ENCODE peak calls at places on chromosome 21, in seven cellular contexts. M, Z, U, J, R, B and D are unnamed samples.

GRCh38 chr21:38297193-38297592 is 40.4 kb downstream of the KCNJ15 start:
- DNase-seq in M (no peak), Z (no peak), U (no peak), J (no peak), R (peak), B (no peak), D (no peak)

GRCh38 chr21:28385845-28386244 is 606.8 kb downstream of the LTN1 start:
- DNase-seq in M (no peak), Z (no peak), U (no peak), J (no peak), R (no peak), B (no peak), D (no peak)

GRCh38 chr21:45373991-45374816 is 30.8 kb upstream of the COL18A1 start:
- DNase-seq in M (no peak), Z (no peak), U (no peak), J (no peak), R (no peak), B (no peak), D (peak)

GRCh38 chr21:32958288-32958992 is 67.3 kb upstream of the OLIG2 start:
- DNase-seq in M (peak), Z (no peak), U (no peak), J (no peak), R (no peak), B (no peak), D (no peak)

GRCh38 chr21:19256934-19257660 is 853.5 kb upstream of the TMPRSS15 start:
- DNase-seq in M (peak), Z (no peak), U (no peak), J (no peak), R (no peak), B (no peak), D (no peak)

GRCh38 chr21:45555557-45556301 is 13.5 kb upstream of the SLC19A1 start:
- DNase-seq in M (peak), Z (peak), U (peak), J (peak), R (peak), B (peak), D (peak)

GRCh38 chr21:28832013-28832714 is 160.5 kb downstream of the LTN1 start:
- DNase-seq in M (no peak), Z (no peak), U (no peak), J (no peak), R (no peak), B (peak), D (no peak)

GRCh38 chr21:45363921-45364463 is 41.0 kb upstream of the COL18A1 start:
- DNase-seq in M (no peak), Z (peak), U (peak), J (peak), R (peak), B (peak), D (no peak)

GRCh38 chr21:46005481-46005881 is 23.9 kb downstream of the COL6A1 start:
- DNase-seq in M (no peak), Z (peak), U (no peak), J (peak), R (peak), B (no peak), D (peak)

GRCh38 chr21:16794944-16795343 is 717.9 kb upstream of the CXADR start:
- DNase-seq in M (no peak), Z (no peak), U (no peak), J (no peak), R (no peak), B (peak), D (no peak)

GRCh38 chr21:45459171-45460010 is 54.4 kb downstream of the COL18A1 start:
- DNase-seq in M (no peak), Z (no peak), U (no peak), J (no peak), R (no peak), B (peak), D (peak)

GRCh38 chr21:35259452-35259851 is 210.3 kb upstream of the RUNX1 start:
- DNase-seq in M (no peak), Z (no peak), U (no peak), J (no peak), R (no peak), B (no peak), D (no peak)

GRCh38 chr21:46289655-46290178 is 3.6 kb downstream of the YBEY start:
- DNase-seq in M (no peak), Z (no peak), U (no peak), J (no peak), R (no peak), B (no peak), D (no peak)

GRCh38 chr21:35333831-35334593 is 284.9 kb upstream of the RUNX1 start:
- DNase-seq in M (no peak), Z (no peak), U (no peak), J (no peak), R (no peak), B (no peak), D (no peak)

GRCh38 chr21:22544747-22545146 is 1546.5 kb downstream of the NCAM2 start:
- DNase-seq in M (peak), Z (no peak), U (no peak), J (no peak), R (no peak), B (no peak), D (no peak)

GRCh38 chr21:39611547-39612190 is 1.1 kb upstream of the B3GALT5 start:
- DNase-seq in M (peak), Z (no peak), U (no peak), J (no peak), R (no peak), B (no peak), D (no peak)

GRCh38 chr21:26389971-26390641 is 183.0 kb downstream of the CYYR1 start:
- DNase-seq in M (no peak), Z (no peak), U (peak), J (no peak), R (no peak), B (no peak), D (no peak)

GRCh38 chr21:25385912-25386474 is 221.3 kb downstream of the MRPL39 start:
- DNase-seq in M (peak), Z (no peak), U (peak), J (peak), R (no peak), B (peak), D (no peak)

GRCh38 chr21:23217597-23217996 is 2219.4 kb downstream of the NCAM2 start:
- DNase-seq in M (no peak), Z (no peak), U (no peak), J (no peak), R (no peak), B (no peak), D (no peak)

GRCh38 chr21:44718571-44718970 is 7.2 kb upstream of the TSPEAR start:
- DNase-seq in M (peak), Z (no peak), U (no peak), J (no peak), R (no peak), B (no peak), D (no peak)

GRCh38 chr21:45634511-45635183 is 8.9 kb upstream of the PCBP3 start:
- DNase-seq in M (no peak), Z (no peak), U (no peak), J (no peak), R (no peak), B (no peak), D (no peak)

GRCh38 chr21:35095859-35096291 is 46.8 kb upstream of the RUNX1 start:
- DNase-seq in M (no peak), Z (no peak), U (no peak), J (no peak), R (no peak), B (no peak), D (no peak)

GRCh38 chr21:45102391-45102932 is 28.1 kb downstream of the ADARB1 start:
- DNase-seq in M (peak), Z (peak), U (peak), J (peak), R (no peak), B (no peak), D (no peak)

GRCh38 chr21:45972716-45973474 is 8.7 kb upstream of the COL6A1 start:
- DNase-seq in M (peak), Z (peak), U (no peak), J (no peak), R (peak), B (no peak), D (peak)

GRCh38 chr21:45866473-45867010 is 115.0 kb upstream of the COL6A1 start:
- DNase-seq in M (no peak), Z (no peak), U (no peak), J (peak), R (no peak), B (no peak), D (peak)

GRCh38 chr21:17903929-17904639 is 84.9 kb upstream of the C21orf91 start:
- DNase-seq in M (no peak), Z (no peak), U (no peak), J (no peak), R (no peak), B (no peak), D (no peak)

GRCh38 chr21:17900990-17901385 is 81.8 kb upstream of the C21orf91 start:
- DNase-seq in M (no peak), Z (no peak), U (no peak), J (no peak), R (no peak), B (no peak), D (no peak)

GRCh38 chr21:17901458-17902092 is 82.4 kb upstream of the C21orf91 start:
- DNase-seq in M (no peak), Z (no peak), U (no peak), J (no peak), R (no peak), B (no peak), D (no peak)

GRCh38 chr21:17900281-17900989 is 81.3 kb upstream of the C21orf91 start:
- DNase-seq in M (peak), Z (no peak), U (no peak), J (no peak), R (no peak), B (no peak), D (no peak)

GRCh38 chr21:17903029-17903806 is 84.1 kb upstream of the C21orf91 start:
- DNase-seq in M (peak), Z (no peak), U (no peak), J (no peak), R (no peak), B (no peak), D (no peak)
- TF ChIP-seq CTCF in M (peak), Z (no peak), U (no peak), J (no peak), R (peak), B (no peak), D (no peak)

GRCh38 chr21:34071683-34072082 is 1.7 kb upstream of the MRPS6 start:
- DNase-seq in M (no peak), Z (no peak), U (no peak), J (no peak), R (no peak), B (peak), D (no peak)

GRCh38 chr21:34073032-34073748 is at the start of the genes MRPS6 and SLC5A3:
- DNase-seq in M (peak), Z (peak), U (peak), J (peak), R (peak), B (peak), D (peak)

GRCh38 chr21:34074283-34075098 is 1.1 kb downstream of the MRPS6 start:
- DNase-seq in M (peak), Z (no peak), U (no peak), J (no peak), R (no peak), B (no peak), D (no peak)

GRCh38 chr21:34073749-34074282 is 438 bp downstream of the MRPS6 start:
- DNase-seq in M (peak), Z (peak), U (no peak), J (peak), R (no peak), B (no peak), D (peak)

DNA sequence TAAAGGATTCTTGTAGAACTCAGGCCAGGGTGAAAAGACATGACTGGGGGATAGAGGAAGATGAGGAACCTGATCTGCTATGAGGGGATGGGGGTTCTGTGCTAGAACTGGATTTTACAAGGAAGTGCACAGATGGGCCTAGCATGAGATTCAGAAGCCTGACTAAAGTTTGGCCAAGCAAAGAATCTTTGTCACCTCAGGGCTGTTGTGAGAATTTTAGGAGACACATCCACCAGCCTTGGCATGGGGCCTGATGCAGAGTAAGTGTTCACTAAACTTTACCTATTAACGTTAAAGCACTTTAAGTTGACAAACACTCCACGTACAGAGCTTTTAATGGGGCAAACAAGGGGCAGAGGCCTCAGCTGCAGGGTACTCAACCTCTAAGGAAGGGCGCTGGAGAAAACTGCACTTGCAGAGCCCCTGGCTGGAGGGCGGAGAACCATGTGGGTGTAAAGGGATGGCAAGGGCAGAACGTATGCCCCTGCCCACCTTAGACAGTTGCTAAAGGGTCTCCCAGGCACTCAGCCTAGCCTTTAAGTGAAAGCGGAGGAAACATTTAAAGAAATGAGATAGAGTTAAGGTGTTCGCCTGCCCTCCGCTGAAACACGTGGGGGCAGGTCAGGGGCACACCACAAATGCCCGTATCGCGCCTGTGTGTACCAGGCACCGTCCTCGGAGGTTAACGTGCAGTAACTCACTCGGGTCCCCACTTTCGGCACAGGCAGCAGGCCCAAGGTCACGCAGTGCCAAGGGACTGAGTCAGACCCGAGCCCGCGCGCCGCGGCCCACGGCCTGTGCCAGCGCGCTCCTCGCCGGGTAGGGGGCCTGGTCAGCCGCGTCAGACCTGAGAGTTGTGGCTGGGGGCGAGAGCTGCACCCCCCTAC is 990 bp upstream of the MRPS6 start:
- DNase-seq in M (no peak), Z (no peak), U (no peak), J (peak), R (peak), B (no peak), D (no peak)
- H3K4me3 ChIP-seq in M (peak), Z (peak), U (no peak), J (peak), R (peak), B (peak), D (peak)

GRCh38 chr21:41677671-41678015 is 89.2 kb downstream of the RIPK4 start:
- DNase-seq in M (no peak), Z (no peak), U (no peak), J (no peak), R (no peak), B (no peak), D (no peak)
- TF ChIP-seq POLR2AphosphoS5 in M (no peak), Z (no peak), U (no peak), J (no peak), R (no peak), B (no peak), D (no peak)

DNA sequence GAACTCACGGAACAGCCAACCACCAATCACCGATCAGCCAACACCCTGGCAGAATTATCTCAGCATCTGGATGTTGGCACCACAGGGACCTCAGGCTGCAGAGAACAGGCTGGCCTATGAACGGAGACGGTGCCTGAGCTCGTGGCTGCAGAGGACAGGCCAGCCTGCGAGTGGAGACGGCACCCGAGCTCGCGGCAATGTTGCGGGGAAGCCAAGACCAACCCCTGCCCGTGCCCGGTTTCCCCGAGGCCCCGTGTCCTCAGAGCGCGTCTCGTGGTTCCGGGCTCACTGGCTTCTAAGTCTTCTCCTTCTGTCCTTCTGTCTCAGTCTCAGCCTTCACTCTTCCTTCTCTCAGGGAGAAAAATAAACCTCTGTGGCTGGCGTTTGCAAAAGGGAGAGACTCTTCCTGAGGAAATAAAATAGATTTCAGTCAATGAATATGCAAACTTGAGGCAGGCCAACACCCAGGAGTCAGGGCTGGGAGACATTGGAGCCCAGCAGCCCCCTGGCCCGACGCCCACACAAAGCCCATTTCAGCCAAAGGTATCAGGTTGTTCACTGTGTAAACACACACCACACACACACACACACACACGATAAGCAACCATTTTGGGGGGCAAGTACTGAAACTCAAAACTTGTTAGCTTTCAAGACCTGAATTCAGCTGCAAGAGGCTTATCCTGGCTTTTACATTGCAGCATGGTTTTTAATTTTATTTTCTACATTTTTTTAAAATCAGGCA is 67.7 kb downstream of the SIK1 start:
- DNase-seq in M (no peak), Z (no peak), U (no peak), J (no peak), R (no peak), B (no peak), D (no peak)
- TF ChIP-seq CTCF in M (no peak), Z (no peak), U (no peak), J (no peak), R (no peak), B (no peak), D (no peak)

GRCh38 chr21:42406846-42407245 is 3.1 kb downstream of the UBASH3A start:
- DNase-seq in M (no peak), Z (no peak), U (no peak), J (no peak), R (no peak), B (no peak), D (no peak)

GRCh38 chr21:42406201-42406601 is 2.5 kb downstream of the UBASH3A start:
- DNase-seq in M (no peak), Z (peak), U (no peak), J (no peak), R (no peak), B (no peak), D (peak)

GRCh38 chr21:42403611-42404231 is at the start of gene UBASH3A:
- DNase-seq in M (no peak), Z (peak), U (no peak), J (no peak), R (no peak), B (no peak), D (peak)

GRCh38 chr21:42404534-42404933 is 832 bp downstream of the UBASH3A start:
- DNase-seq in M (no peak), Z (no peak), U (no peak), J (no peak), R (no peak), B (no peak), D (peak)

GRCh38 chr21:42405064-42406059 is 1.7 kb downstream of the UBASH3A start:
- DNase-seq in M (no peak), Z (peak), U (no peak), J (no peak), R (no peak), B (no peak), D (peak)
- H3K4me3 ChIP-seq in M (no peak), Z (no peak), U (no peak), J (peak), R (no peak), B (no peak), D (peak)

GRCh38 chr21:31395268-31395667 is 51.2 kb upstream of the TIAM1 start:
- DNase-seq in M (no peak), Z (no peak), U (no peak), J (no peak), R (no peak), B (no peak), D (no peak)
- TF ChIP-seq POLR2AphosphoS5 in M (no peak), Z (no peak), U (no peak), J (no peak), R (no peak), B (no peak), D (no peak)

GRCh38 chr21:36542312-36543101 is 62.6 kb upstream of the CLDN14 start:
- DNase-seq in M (peak), Z (peak), U (no peak), J (peak), R (no peak), B (no peak), D (no peak)
- TF ChIP-seq CTCF in M (peak), Z (no peak), U (no peak), J (peak), R (no peak), B (no peak), D (no peak)

GRCh38 chr21:14900611-14901010 is 164.2 kb downstream of the NRIP1 start:
- DNase-seq in M (no peak), Z (no peak), U (no peak), J (no peak), R (no peak), B (no peak), D (no peak)
- H3K4me3 ChIP-seq in M (no peak), Z (no peak), U (no peak), J (no peak), R (no peak), B (no peak), D (no peak)

GRCh38 chr21:31878831-31879230 is 6.0 kb downstream of the HUNK start:
- DNase-seq in M (no peak), Z (no peak), U (no peak), J (no peak), R (no peak), B (no peak), D (no peak)
- TF ChIP-seq POLR2AphosphoS5 in M (no peak), Z (no peak), U (no peak), J (no peak), R (no peak), B (no peak), D (no peak)